ENCODE peak calls at places on chromosomes 2 and 18, in four cellular contexts. Q, Y, J and S are unnamed samples.

GRCh38 chr18:75280427-75281280 is 70.1 kb downstream of the TSHZ1 start:
- DNase-seq in Q (no peak), Y (no peak), J (no peak), S (no peak)

GRCh38 chr2:187528042-187528441 is 26.2 kb downstream of the TFPI start:
- DNase-seq in Q (no peak), Y (no peak), J (no peak), S (no peak)

GRCh38 chr2:102235491-102235890 is 48.7 kb downstream of the IL1RL2 start:
- DNase-seq in Q (no peak), Y (no peak), J (no peak), S (no peak)

GRCh38 chr2:113768770-113769169 is 12.3 kb upstream of the SLC35F5 start:
- DNase-seq in Q (no peak), Y (no peak), J (no peak), S (no peak)

GRCh38 chr2:200405599-200406298 is 99.3 kb downstream of the SPATS2L start:
- DNase-seq in Q (no peak), Y (peak; percentile 31), J (no peak), S (no peak)

GRCh38 chr2:46260305-46260704 is 36.9 kb upstream of the EPAS1 start:
- DNase-seq in Q (no peak), Y (no peak), J (no peak), S (no peak)

GRCh38 chr2:116924509-116924908 is 890.0 kb upstream of the DDX18 start:
- DNase-seq in Q (no peak), Y (no peak), J (no peak), S (no peak)

GRCh38 chr2:238404406-238405216 is 22.1 kb upstream of the ASB1 start:
- DNase-seq in Q (no peak), Y (no peak), J (no peak), S (no peak)

GRCh38 chr2:111694690-111695089 is 189.3 kb downstream of the ANAPC1 start:
- DNase-seq in Q (no peak), Y (no peak), J (no peak), S (no peak)

GRCh38 chr18:25133879-25134278 is 218.1 kb downstream of the ZNF521 start:
- DNase-seq in Q (no peak), Y (no peak), J (no peak), S (no peak)

GRCh38 chr2:70514612-70515055 is 39.0 kb downstream of the TGFA start:
- DNase-seq in Q (no peak), Y (no peak), J (no peak), S (no peak)

GRCh38 chr2:23859983-23860382 is 66.9 kb downstream of the ATAD2B start:
- DNase-seq in Q (no peak), Y (no peak), J (no peak), S (no peak)

GRCh38 chr2:214536625-214537024 is 125.8 kb downstream of the VWC2L start:
- DNase-seq in Q (no peak), Y (no peak), J (no peak), S (no peak)

GRCh38 chr2:29011650-29012060 is 30.6 kb downstream of the TOGARAM2 start:
- DNase-seq in Q (no peak), Y (no peak), J (no peak), S (no peak)

DNA sequence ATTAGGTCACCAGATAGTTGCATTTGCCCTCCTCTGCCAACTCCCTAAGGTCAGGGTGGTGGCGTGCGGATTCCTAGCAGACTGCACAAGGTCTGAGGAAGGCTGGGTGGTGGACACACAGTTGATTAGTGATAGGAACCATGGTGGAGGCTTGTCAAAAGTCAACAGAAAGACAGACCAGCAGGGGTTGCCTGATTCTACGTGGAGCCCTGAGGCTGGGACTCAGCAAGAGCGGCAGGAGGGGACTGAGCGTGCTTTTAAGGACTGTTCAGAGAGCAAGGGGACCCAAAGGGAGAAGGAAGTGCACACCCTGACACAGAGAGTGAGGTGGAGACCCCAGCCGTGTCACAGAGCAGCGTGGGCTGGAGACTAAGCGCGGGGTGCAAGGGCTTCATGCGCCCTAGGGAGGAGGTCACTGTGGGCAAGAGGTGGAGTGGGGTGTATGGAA is 513.2 kb downstream of the RNF144A start:
- DNase-seq in Q (no peak), Y (no peak), J (no peak), S (no peak)
- TF ChIP-seq SPI1 in Q (no peak), Y (no peak), J (no peak), S (no peak)

GRCh38 chr2:127000194-127000593 is 101.5 kb downstream of the TEX51 start:
- DNase-seq in Q (no peak), Y (no peak), J (no peak), S (no peak)

GRCh38 chr2:127004893-127005600 is 101.9 kb downstream of the BIN1 start:
- DNase-seq in Q (no peak), Y (no peak), J (no peak), S (no peak)

GRCh38 chr2:127001751-127002150 is 103.1 kb downstream of the TEX51 start:
- DNase-seq in Q (no peak), Y (no peak), J (no peak), S (no peak)

GRCh38 chr2:127000937-127001336 is 102.2 kb downstream of the TEX51 start:
- DNase-seq in Q (peak; percentile 12), Y (no peak), J (no peak), S (no peak)

DNA sequence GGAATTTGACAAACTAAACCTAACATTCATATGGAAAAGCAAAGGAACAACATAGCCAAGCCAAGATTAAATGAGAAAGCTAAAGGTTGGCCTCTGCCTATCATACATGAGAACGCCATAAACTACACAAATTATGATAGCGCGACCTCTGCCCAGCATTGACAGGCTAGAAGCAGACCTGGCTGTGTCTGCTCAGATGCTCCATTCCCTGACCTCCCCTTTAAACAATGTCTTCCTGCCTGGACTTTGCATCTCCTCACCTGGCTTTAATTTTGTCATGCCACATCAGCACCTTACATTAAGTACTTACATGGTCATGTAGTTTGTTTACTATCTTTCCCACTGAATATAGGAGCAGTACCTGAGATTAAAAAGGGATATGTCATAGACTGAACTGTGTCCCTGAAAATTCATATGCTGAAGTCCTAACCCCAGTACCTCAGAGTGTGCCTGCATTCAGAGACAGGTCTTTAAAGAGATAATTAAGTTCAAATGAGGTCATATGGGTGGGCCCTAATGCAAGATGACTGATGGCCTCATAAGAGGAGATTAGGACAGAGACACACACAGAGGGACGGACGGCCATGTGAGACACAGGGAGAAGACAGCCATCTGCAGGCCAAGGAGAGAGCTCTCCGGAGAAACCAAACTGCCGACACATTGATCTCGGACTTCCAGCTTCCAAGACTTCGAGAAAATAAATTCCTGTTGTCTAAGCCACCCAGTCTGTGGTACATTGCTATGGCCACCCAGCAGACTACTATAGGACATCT is 103.7 kb downstream of the BIN1 start:
- DNase-seq in Q (no peak), Y (no peak), J (no peak), S (no peak)
- TF ChIP-seq SPI1 in Q (no peak), Y (no peak), J (no peak), S (no peak)

DNA sequence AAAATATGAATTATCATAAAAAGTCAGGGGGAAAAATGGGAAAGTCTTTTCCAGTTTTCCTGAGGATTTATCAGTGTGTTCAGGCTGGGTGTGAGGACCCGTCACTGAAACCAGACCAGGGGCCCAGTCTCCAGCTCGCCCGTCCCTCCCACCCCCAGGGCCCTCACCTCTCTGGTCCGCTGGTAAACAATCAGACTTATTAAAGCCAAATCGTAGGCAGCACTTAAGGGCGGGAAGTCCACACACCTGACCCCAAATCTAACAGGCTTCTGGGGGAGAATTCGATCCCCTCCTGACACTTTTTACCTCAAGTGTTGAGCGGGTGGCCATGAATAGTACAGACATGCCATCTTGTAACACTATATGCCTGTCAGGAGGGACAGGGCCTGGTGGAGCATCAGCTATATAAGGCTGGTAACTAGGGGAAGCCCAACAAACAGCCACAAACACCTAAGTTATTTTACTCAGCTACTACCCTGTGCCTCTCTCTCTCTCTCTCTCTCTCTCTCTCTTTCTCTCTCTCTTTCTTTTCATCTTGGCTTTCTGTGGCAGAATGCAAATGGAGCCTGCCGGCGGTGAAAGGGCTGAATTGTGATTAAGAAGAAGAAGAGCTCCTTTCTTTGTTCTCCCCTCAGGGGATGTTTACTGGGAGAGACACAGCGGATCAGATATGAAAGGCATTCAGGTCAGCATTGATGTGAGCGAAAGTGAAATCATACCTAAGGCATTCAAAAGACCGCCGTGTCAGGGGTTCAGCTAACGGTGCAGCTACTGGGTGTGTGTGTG is 9.5 kb downstream of the ZEB2 start:
- DNase-seq in Q (peak; percentile 19), Y (no peak), J (no peak), S (no peak)
- TF ChIP-seq SPI1 in Q (no peak), Y (no peak), J (no peak), S (no peak)

GRCh38 chr2:219452361-219453317 is 18.0 kb downstream of the SPEG start:
- DNase-seq in Q (no peak), Y (peak; percentile 34), J (no peak), S (no peak)

GRCh38 chr2:219451626-219452360 is 17.1 kb downstream of the SPEG start:
- DNase-seq in Q (no peak), Y (no peak), J (no peak), S (no peak)

GRCh38 chr2:219454217-219454616 is 19.6 kb downstream of the SPEG start:
- DNase-seq in Q (no peak), Y (no peak), J (no peak), S (no peak)

GRCh38 chr2:219455635-219456034 is 21.0 kb downstream of the SPEG start:
- DNase-seq in Q (no peak), Y (no peak), J (no peak), S (peak; percentile 35)

DNA sequence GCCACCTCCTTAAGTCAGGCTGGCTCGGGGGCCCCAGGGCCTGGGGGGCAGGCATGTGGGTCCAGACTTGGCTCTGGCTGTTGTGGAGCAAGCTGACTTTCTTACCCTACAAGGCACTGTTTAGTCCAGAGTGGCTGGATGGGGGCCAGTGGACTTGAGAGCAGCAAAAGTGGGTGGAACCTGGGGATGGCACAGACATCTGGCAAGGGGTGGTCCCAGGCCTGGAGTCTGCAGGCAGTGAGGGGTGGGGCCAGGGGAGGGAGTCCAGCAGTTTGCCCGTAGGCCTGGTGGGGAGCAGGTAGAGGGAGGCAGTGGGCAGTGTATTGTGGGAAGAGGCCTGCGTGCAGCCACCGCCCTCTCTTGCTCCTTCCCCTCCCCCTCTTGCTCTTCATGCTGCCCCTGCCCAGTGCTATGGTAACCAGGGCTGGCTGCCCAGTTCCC is 19.1 kb downstream of the SPEG start:
- DNase-seq in Q (no peak), Y (no peak), J (no peak), S (no peak)
- TF ChIP-seq SPI1 in Q (no peak), Y (no peak), J (no peak), S (no peak)